ENCODE peak calls at places on chromosomes 5 and 9, in ten cellular contexts. E is A172; W is HS-27A; K is posterior cingulate gyrus; B is stimulated activated CD4-positive, alpha-beta T cell treated with anti-CD3 and anti-CD28 coated beads, Interleukin-1b, Interleukin-23, amount 100 ng/mL, for 24 hours; P is stromal cell of bone marrow; F is neural crest cell; O is NCI-H526 treated with DMSO at 0.1 percent for 48 hours; T is spleen; I is fibroblast of pulmonary artery. A is an unnamed sample.
A peak's percentile ranks its signal among the peaks of the same experiment; 100 is the strongest.

GRCh38 chr9:33719581-33720374 is 75.6 kb upstream of the PRSS3 start:
- DNase-seq in P (no peak), B (no peak), T (peak; percentile 82), W (no peak), I (peak; percentile 10), F (peak; percentile 35), K (no peak), O (no peak), E (peak; percentile 11), A (peak; percentile 84)

GRCh38 chr5:72988769-72989168 is 32.9 kb downstream of the FCHO2 start:
- DNase-seq in W (no peak), P (no peak), K (no peak), T (no peak), F (no peak), B (no peak), I (peak; percentile 59), E (peak; percentile 4), O (no peak), A (no peak)

GRCh38 chr5:172897691-172898512 is 61.3 kb upstream of the RPL26L1 start:
- DNase-seq in B (no peak), I (peak; percentile 80), E (peak; percentile 95), K (no peak), F (no peak), T (no peak), P (no peak), W (no peak), O (no peak), A (no peak)

GRCh38 chr9:125822902-125823301 is 75.7 kb downstream of the PBX3 start:
- DNase-seq in I (no peak), K (no peak), O (no peak), T (no peak), F (no peak), W (no peak), E (no peak), B (no peak), P (no peak), A (no peak)

GRCh38 chr5:73482383-73483193 is 15.7 kb upstream of the BTF3 start:
- DNase-seq in B (no peak), O (no peak), P (peak; percentile 52), T (no peak), K (no peak), E (no peak), W (no peak), I (peak; percentile 34), F (no peak), A (no peak)

GRCh38 chr5:81524015-81524414 is 130.1 kb upstream of the ACOT12 start:
- DNase-seq in I (no peak), K (no peak), F (no peak), P (no peak), E (no peak), O (no peak), W (no peak), B (no peak), T (no peak), A (no peak)

GRCh38 chr9:70168521-70168920 is 90.3 kb upstream of the SMC5 start:
- DNase-seq in B (no peak), T (no peak), W (no peak), K (no peak), P (no peak), I (no peak), O (no peak), E (no peak), F (no peak), A (no peak)

GRCh38 chr5:36406023-36406422 is 104.3 kb upstream of the RANBP3L start:
- DNase-seq in B (no peak), K (no peak), I (no peak), E (no peak), O (no peak), F (no peak), P (no peak), T (no peak), W (no peak), A (no peak)

GRCh38 chr9:33818167-33818831 is 1.3 kb downstream of the UBE2R2 start:
- DNase-seq in E (no peak), F (no peak), K (no peak), I (no peak), O (no peak), P (no peak), W (no peak), B (no peak), T (no peak), A (peak; percentile 57)

GRCh38 chr5:61162832-61163567 is 732 bp upstream of the SMIM15 start:
- DNase-seq in P (peak; percentile 4), W (no peak), O (no peak), T (no peak), E (peak; percentile 22), K (no peak), I (peak; percentile 39), F (no peak), B (no peak), A (peak; percentile 69)

GRCh38 chr5:142578161-142578830 is 107.6 kb downstream of the FGF1 start:
- DNase-seq in F (no peak), B (no peak), W (no peak), K (no peak), I (no peak), T (no peak), O (no peak), P (no peak), E (no peak), A (no peak)

GRCh38 chr9:93064392-93065124 is 6.1 kb downstream of the SUSD3 start:
- DNase-seq in B (peak; percentile 54), F (no peak), P (no peak), E (peak; percentile 63), O (no peak), W (no peak), I (no peak), T (peak; percentile 95), K (no peak), A (no peak)

GRCh38 chr9:35470894-35471293 is 19.0 kb upstream of the RUSC2 start:
- DNase-seq in E (no peak), P (peak; percentile 92), I (peak; percentile 91), T (no peak), B (no peak), W (no peak), F (no peak), O (no peak), K (no peak), A (no peak)

GRCh38 chr9:107019216-107019615 is 156.2 kb downstream of the ZNF462 start:
- DNase-seq in K (no peak), O (no peak), F (no peak), W (no peak), E (peak; percentile 33), T (no peak), I (peak; percentile 64), B (no peak), P (peak; percentile 84), A (peak; percentile 19)

GRCh38 chr5:146888341-146888978 is 9.9 kb upstream of the PPP2R2B start:
- DNase-seq in O (no peak), T (no peak), P (no peak), K (no peak), E (no peak), I (no peak), W (no peak), B (no peak), F (no peak), A (no peak)

GRCh38 chr9:126791406-126792230 is 13.2 kb upstream of the ZBTB43 start:
- DNase-seq in P (peak; percentile 84), W (no peak), I (peak; percentile 79), T (no peak), K (no peak), B (no peak), O (no peak), F (no peak), E (peak; percentile 96), A (peak; percentile 61)

GRCh38 chr9:72306771-72307170 is 58.2 kb downstream of the ZFAND5 start:
- DNase-seq in P (no peak), T (no peak), E (no peak), F (no peak), I (no peak), B (no peak), K (no peak), O (no peak), W (no peak), A (no peak)

GRCh38 chr9:34463098-34463900 is 4.7 kb downstream of the DNAI1 start:
- DNase-seq in O (no peak), F (no peak), K (no peak), E (peak; percentile 61), P (peak; percentile 80), T (no peak), I (peak; percentile 51), W (peak; percentile 46), B (no peak), A (peak; percentile 29)

GRCh38 chr5:68320094-68320986 is 104.8 kb downstream of the PIK3R1 start:
- DNase-seq in B (no peak), P (no peak), E (no peak), W (no peak), I (no peak), O (no peak), T (no peak), F (no peak), K (no peak), A (no peak)

GRCh38 chr9:132994410-132995120 is 16.1 kb downstream of the GFI1B start:
- DNase-seq in E (no peak), F (no peak), I (peak; percentile 58), W (no peak), K (no peak), T (peak; percentile 73), O (peak; percentile 98), B (no peak), P (no peak), A (no peak)

GRCh38 chr9:111298831-111299603 is 31.0 kb downstream of the OR2K2 start:
- DNase-seq in P (peak; percentile 73), F (no peak), O (peak; percentile 16), W (peak; percentile 51), E (peak; percentile 42), K (no peak), B (no peak), I (peak; percentile 85), T (no peak), A (peak; percentile 47)